ENCODE peak calls at places on chromosomes 4 and X, in eight cellular contexts. One of them, this sample, is unnamed.

GRCh38 chr4:154230723-154231122 is 260.9 kb downstream of the DCHS2 start:
- DNase-seq in colonic mucosa: no peak
- DNase-seq in GM23248: no peak
- DNase-seq in fibroblast of lung: no peak
- DNase-seq in HCT116: no peak
- DNase-seq in astrocyte: no peak
- DNase-seq in H9: no peak
- DNase-seq in PC-3: no peak
- DNase-seq in this sample: no peak

GRCh38 chrX:154774622-154775021 is 12.0 kb downstream of the DKC1 start:
- DNase-seq in colonic mucosa: no peak
- DNase-seq in GM23248: no peak
- DNase-seq in fibroblast of lung: no peak
- DNase-seq in HCT116: no peak
- DNase-seq in astrocyte: no peak
- DNase-seq in H9: no peak
- DNase-seq in PC-3: no peak
- DNase-seq in this sample: no peak

GRCh38 chr4:98566491-98567008 is 91.9 kb downstream of the TSPAN5 start:
- DNase-seq in colonic mucosa: no peak
- DNase-seq in GM23248: peak
- DNase-seq in fibroblast of lung: peak
- DNase-seq in HCT116: no peak
- DNase-seq in astrocyte: no peak
- DNase-seq in H9: no peak
- DNase-seq in PC-3: no peak
- DNase-seq in this sample: peak

GRCh38 chr4:94924566-94924965 is 166.8 kb downstream of the BMPR1B start:
- DNase-seq in colonic mucosa: no peak
- DNase-seq in GM23248: no peak
- DNase-seq in fibroblast of lung: no peak
- DNase-seq in HCT116: no peak
- DNase-seq in astrocyte: no peak
- DNase-seq in H9: no peak
- DNase-seq in PC-3: peak
- DNase-seq in this sample: no peak

GRCh38 chrX:85084770-85085393 is 81.2 kb downstream of the APOOL start:
- DNase-seq in colonic mucosa: peak
- DNase-seq in GM23248: peak
- DNase-seq in fibroblast of lung: peak
- DNase-seq in HCT116: peak
- DNase-seq in astrocyte: peak
- DNase-seq in H9: no peak
- DNase-seq in PC-3: peak
- DNase-seq in this sample: peak

GRCh38 chr4:76293705-76294274 is 12.7 kb upstream of the STBD1 start:
- DNase-seq in colonic mucosa: no peak
- DNase-seq in GM23248: peak
- DNase-seq in fibroblast of lung: no peak
- DNase-seq in HCT116: no peak
- DNase-seq in astrocyte: no peak
- DNase-seq in H9: no peak
- DNase-seq in PC-3: no peak
- DNase-seq in this sample: no peak

GRCh38 chr4:183478123-183478522 is 26.7 kb upstream of the ING2 start:
- DNase-seq in colonic mucosa: no peak
- DNase-seq in GM23248: peak
- DNase-seq in fibroblast of lung: no peak
- DNase-seq in HCT116: no peak
- DNase-seq in astrocyte: no peak
- DNase-seq in H9: no peak
- DNase-seq in PC-3: no peak
- DNase-seq in this sample: no peak

GRCh38 chrX:97898798-97899197 is 1015.1 kb downstream of the RPA4 start:
- DNase-seq in colonic mucosa: no peak
- DNase-seq in GM23248: peak
- DNase-seq in fibroblast of lung: no peak
- DNase-seq in HCT116: no peak
- DNase-seq in astrocyte: peak
- DNase-seq in H9: no peak
- DNase-seq in PC-3: no peak
- DNase-seq in this sample: no peak

GRCh38 chr4:138650917-138651564 is 364.5 kb upstream of the NOCT start:
- DNase-seq in colonic mucosa: no peak
- DNase-seq in GM23248: peak
- DNase-seq in fibroblast of lung: peak
- DNase-seq in HCT116: no peak
- DNase-seq in astrocyte: peak
- DNase-seq in H9: no peak
- DNase-seq in PC-3: peak
- DNase-seq in this sample: no peak

GRCh38 chrX:85004255-85004654 is 578 bp downstream of the APOOL start:
- DNase-seq in colonic mucosa: no peak
- DNase-seq in GM23248: peak
- DNase-seq in fibroblast of lung: peak
- DNase-seq in HCT116: no peak
- DNase-seq in astrocyte: peak
- DNase-seq in H9: no peak
- DNase-seq in PC-3: peak
- DNase-seq in this sample: no peak

GRCh38 chrX:109600114-109600710 is 24.8 kb downstream of the KCNE5 start:
- DNase-seq in colonic mucosa: no peak
- DNase-seq in GM23248: peak
- DNase-seq in fibroblast of lung: peak
- DNase-seq in HCT116: no peak
- DNase-seq in astrocyte: peak
- DNase-seq in H9: peak
- DNase-seq in PC-3: no peak
- DNase-seq in this sample: peak

GRCh38 chr4:150385606-150386005 is 196.3 kb upstream of the MAB21L2 start:
- DNase-seq in colonic mucosa: no peak
- DNase-seq in GM23248: peak
- DNase-seq in fibroblast of lung: peak
- DNase-seq in HCT116: no peak
- DNase-seq in astrocyte: peak
- DNase-seq in H9: no peak
- DNase-seq in PC-3: peak
- DNase-seq in this sample: no peak

GRCh38 chrX:96480081-96480480 is 204.6 kb upstream of the DIAPH2 start:
- DNase-seq in colonic mucosa: no peak
- DNase-seq in GM23248: peak
- DNase-seq in fibroblast of lung: peak
- DNase-seq in HCT116: no peak
- DNase-seq in astrocyte: peak
- DNase-seq in H9: no peak
- DNase-seq in PC-3: peak
- DNase-seq in this sample: no peak

GRCh38 chr4:27084685-27085356 is 224.2 kb downstream of the STIM2 start:
- DNase-seq in colonic mucosa: peak
- DNase-seq in GM23248: peak
- DNase-seq in fibroblast of lung: peak
- DNase-seq in HCT116: no peak
- DNase-seq in astrocyte: peak
- DNase-seq in H9: peak
- DNase-seq in PC-3: peak
- DNase-seq in this sample: no peak

GRCh38 chr4:27087306-27088045 is 226.8 kb downstream of the STIM2 start:
- DNase-seq in colonic mucosa: no peak
- DNase-seq in GM23248: no peak
- DNase-seq in fibroblast of lung: no peak
- DNase-seq in HCT116: no peak
- DNase-seq in astrocyte: no peak
- DNase-seq in H9: peak
- DNase-seq in PC-3: no peak
- DNase-seq in this sample: no peak

GRCh38 chr4:27082786-27083185 is 222.1 kb downstream of the STIM2 start:
- DNase-seq in colonic mucosa: peak
- DNase-seq in GM23248: no peak
- DNase-seq in fibroblast of lung: no peak
- DNase-seq in HCT116: no peak
- DNase-seq in astrocyte: no peak
- DNase-seq in H9: no peak
- DNase-seq in PC-3: no peak
- DNase-seq in this sample: no peak

GRCh38 chr4:27079056-27079455 is 218.4 kb downstream of the STIM2 start:
- DNase-seq in colonic mucosa: no peak
- DNase-seq in GM23248: no peak
- DNase-seq in fibroblast of lung: no peak
- DNase-seq in HCT116: no peak
- DNase-seq in astrocyte: no peak
- DNase-seq in H9: no peak
- DNase-seq in PC-3: no peak
- DNase-seq in this sample: no peak

GRCh38 chr4:27081675-27082579 is 221.3 kb downstream of the STIM2 start:
- DNase-seq in colonic mucosa: no peak
- DNase-seq in GM23248: no peak
- DNase-seq in fibroblast of lung: no peak
- DNase-seq in HCT116: no peak
- DNase-seq in astrocyte: no peak
- DNase-seq in H9: no peak
- DNase-seq in PC-3: no peak
- DNase-seq in this sample: no peak
- H3K9ac ChIP-seq in colonic mucosa: no peak
- H3K9ac ChIP-seq in GM23248: no peak
- H3K9ac ChIP-seq in fibroblast of lung: no peak
- H3K9ac ChIP-seq in HCT116: no peak
- H3K9ac ChIP-seq in astrocyte: no peak
- H3K9ac ChIP-seq in H9: no peak
- H3K9ac ChIP-seq in PC-3: no peak
- H3K9ac ChIP-seq in this sample: no peak

DNA sequence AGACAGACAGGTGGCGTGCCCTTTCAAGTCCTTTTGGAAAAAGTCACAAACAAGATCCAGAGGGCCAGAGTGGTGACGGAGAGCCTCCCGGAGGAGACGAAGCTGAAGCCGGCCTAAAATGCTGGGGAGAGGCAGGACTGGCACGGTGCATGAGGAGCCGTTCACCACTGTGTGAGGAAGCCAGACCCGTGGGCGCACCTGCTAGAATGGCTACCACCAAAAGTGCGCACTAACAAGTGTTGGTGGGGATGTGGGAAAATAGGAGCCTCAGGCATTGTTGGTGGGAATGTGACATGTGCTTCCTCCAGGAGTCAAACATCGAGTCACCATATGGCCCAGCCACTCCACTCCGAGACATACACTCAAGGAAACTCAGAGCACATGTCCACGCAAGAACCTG is 67.4 kb upstream of the HELT start:
- DNase-seq in colonic mucosa: peak
- DNase-seq in GM23248: no peak
- DNase-seq in fibroblast of lung: no peak
- DNase-seq in HCT116: no peak
- DNase-seq in astrocyte: no peak
- DNase-seq in H9: no peak
- DNase-seq in PC-3: no peak
- DNase-seq in this sample: no peak
- H3K9ac ChIP-seq in colonic mucosa: no peak
- H3K9ac ChIP-seq in GM23248: no peak
- H3K9ac ChIP-seq in fibroblast of lung: no peak
- H3K9ac ChIP-seq in HCT116: no peak
- H3K9ac ChIP-seq in astrocyte: no peak
- H3K9ac ChIP-seq in H9: no peak
- H3K9ac ChIP-seq in PC-3: no peak
- H3K9ac ChIP-seq in this sample: no peak

DNA sequence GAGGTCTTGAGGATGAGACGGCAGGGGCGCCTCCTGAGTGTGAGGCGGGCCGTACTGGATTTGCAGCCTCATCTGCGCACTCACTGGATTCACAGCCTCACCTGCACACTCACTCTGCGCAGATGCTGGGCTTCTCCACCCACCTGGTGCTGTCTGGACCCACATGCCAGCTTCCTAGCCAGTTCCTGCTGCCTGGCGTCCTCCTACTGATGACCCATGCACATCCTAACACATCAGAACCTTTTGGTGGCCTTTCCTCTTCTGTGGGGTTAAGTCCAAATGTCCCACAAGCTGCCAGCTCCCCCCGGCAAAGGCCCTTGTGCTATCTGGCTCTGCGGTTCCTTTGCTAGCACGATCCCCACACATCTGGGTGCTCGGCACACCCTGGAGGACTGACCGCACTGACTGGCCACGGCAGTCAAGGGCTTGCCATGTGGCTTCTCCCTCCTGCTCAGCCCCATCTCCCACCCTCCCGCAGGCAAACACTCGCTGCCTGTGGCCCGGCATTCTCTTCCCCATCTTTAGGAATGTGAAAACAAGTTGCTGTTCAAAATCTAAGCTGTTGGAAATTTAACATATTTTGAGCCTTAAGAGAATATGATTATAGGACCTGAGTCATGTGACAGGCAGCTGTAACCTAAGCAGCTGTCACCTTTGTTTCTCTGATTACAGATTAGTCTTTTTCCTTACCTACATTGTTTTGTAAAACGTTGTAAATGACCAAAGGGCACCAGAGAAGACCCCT is 39.4 kb upstream of the AFAP1 start:
- DNase-seq in colonic mucosa: no peak
- DNase-seq in GM23248: no peak
- DNase-seq in fibroblast of lung: no peak
- DNase-seq in HCT116: no peak
- DNase-seq in astrocyte: no peak
- DNase-seq in H9: peak
- DNase-seq in PC-3: no peak
- DNase-seq in this sample: no peak
- H3K9ac ChIP-seq in colonic mucosa: peak
- H3K9ac ChIP-seq in GM23248: no peak
- H3K9ac ChIP-seq in fibroblast of lung: no peak
- H3K9ac ChIP-seq in HCT116: no peak
- H3K9ac ChIP-seq in astrocyte: no peak
- H3K9ac ChIP-seq in H9: no peak
- H3K9ac ChIP-seq in PC-3: peak
- H3K9ac ChIP-seq in this sample: no peak

GRCh38 chrX:9842541-9842940 is 56.3 kb downstream of the SHROOM2 start:
- DNase-seq in colonic mucosa: peak
- DNase-seq in GM23248: no peak
- DNase-seq in fibroblast of lung: no peak
- DNase-seq in HCT116: no peak
- DNase-seq in astrocyte: no peak
- DNase-seq in H9: peak
- DNase-seq in PC-3: no peak
- DNase-seq in this sample: peak
- H3K9ac ChIP-seq in colonic mucosa: no peak
- H3K9ac ChIP-seq in GM23248: no peak
- H3K9ac ChIP-seq in fibroblast of lung: no peak
- H3K9ac ChIP-seq in HCT116: no peak
- H3K9ac ChIP-seq in astrocyte: no peak
- H3K9ac ChIP-seq in H9: no peak
- H3K9ac ChIP-seq in PC-3: no peak
- H3K9ac ChIP-seq in this sample: no peak

GRCh38 chrX:13857804-13858203 is 40.9 kb upstream of the GPM6B start:
- DNase-seq in colonic mucosa: no peak
- DNase-seq in GM23248: no peak
- DNase-seq in fibroblast of lung: no peak
- DNase-seq in HCT116: no peak
- DNase-seq in astrocyte: no peak
- DNase-seq in H9: no peak
- DNase-seq in PC-3: no peak
- DNase-seq in this sample: no peak
- H3K9ac ChIP-seq in colonic mucosa: no peak
- H3K9ac ChIP-seq in GM23248: no peak
- H3K9ac ChIP-seq in fibroblast of lung: no peak
- H3K9ac ChIP-seq in HCT116: no peak
- H3K9ac ChIP-seq in astrocyte: no peak
- H3K9ac ChIP-seq in H9: no peak
- H3K9ac ChIP-seq in PC-3: no peak
- H3K9ac ChIP-seq in this sample: no peak